ENCODE peak calls at places on chromosomes 13 and 19, in four cellular contexts. Y, R, A and X are unnamed samples.
A peak's percentile ranks its signal among the peaks of the same experiment; 100 is the strongest.

GRCh38 chr13:49272296-49272695 is 24.6 kb downstream of the CDADC1 start:
- DNase-seq in Y (no peak), A (no peak), R (no peak), X (no peak)

GRCh38 chr13:73189766-73190165 is 131.0 kb downstream of the KLF5 start:
- DNase-seq in A (no peak), R (no peak), Y (no peak), X (no peak)

GRCh38 chr13:94112227-94112626 is 367.3 kb downstream of the DCT start:
- DNase-seq in Y (no peak), R (no peak), A (no peak), X (no peak)

GRCh38 chr19:42560731-42561130 is 32.5 kb upstream of the CEACAM1 start:
- DNase-seq in R (no peak), A (no peak), Y (no peak), X (no peak)

GRCh38 chr19:44890366-44891015 is 563 bp upstream of the TOMM40 start:
- DNase-seq in A (peak; percentile 100), R (peak; percentile 97), Y (peak; percentile 100), X (peak; percentile 98)

GRCh38 chr19:2695288-2695866 is 7.1 kb downstream of the GNG7 start:
- DNase-seq in R (no peak), A (peak; percentile 80), Y (peak; percentile 27), X (no peak)

GRCh38 chr13:95049772-95050171 is 251.5 kb downstream of the ABCC4 start:
- DNase-seq in R (no peak), Y (no peak), A (no peak), X (no peak)

GRCh38 chr19:6213696-6214585 is 65.8 kb downstream of the MLLT1 start:
- DNase-seq in A (no peak), Y (no peak), R (peak; percentile 19), X (peak; percentile 18)

GRCh38 chr13:47999973-48000372 is 1.1 kb downstream of the SUCLA2 start:
- DNase-seq in A (no peak), R (no peak), Y (no peak), X (no peak)

GRCh38 chr13:48000559-48001126 is 430 bp downstream of the SUCLA2 start:
- DNase-seq in R (no peak), Y (peak; percentile 40), A (no peak), X (peak; percentile 15)

GRCh38 chr13:48004201-48004600 is 3.1 kb upstream of the SUCLA2 start:
- DNase-seq in A (no peak), R (no peak), Y (no peak), X (no peak)

GRCh38 chr13:47997384-47997783 is 3.7 kb downstream of the SUCLA2 start:
- DNase-seq in A (no peak), R (no peak), Y (no peak), X (no peak)

GRCh38 chr13:48001127-48001881 is at the start of gene SUCLA2:
- DNase-seq in R (peak; percentile 96), A (peak; percentile 80), Y (peak; percentile 87), X (peak; percentile 96)
- TF ChIP-seq POLR2A in R (peak; percentile 72), A (peak; percentile 25), Y (peak; percentile 92), X (peak; percentile 77)

DNA sequence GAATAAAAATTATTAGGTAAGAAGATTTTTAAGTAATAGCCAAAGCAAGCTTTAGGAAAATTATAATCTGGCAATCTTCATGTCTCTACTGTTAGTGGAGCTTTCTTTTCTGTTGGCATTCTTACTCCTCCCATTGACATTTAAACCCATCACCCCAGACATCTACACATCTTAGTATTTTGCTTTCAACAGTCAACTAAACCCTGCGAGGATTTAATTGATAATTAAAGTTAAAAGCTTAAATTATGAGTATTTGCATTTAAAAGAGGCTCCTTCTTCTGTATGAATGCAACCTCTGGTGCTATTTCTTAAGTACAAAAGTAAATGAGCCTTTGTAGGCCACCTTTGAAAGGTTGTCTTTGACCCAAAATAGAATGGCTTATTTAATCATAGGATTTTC is 148.1 kb downstream of the DACH1 start:
- DNase-seq in A (no peak), R (no peak), Y (no peak), X (no peak)
- TF ChIP-seq POLR2AphosphoS5 in A (no peak), R (no peak), Y (no peak), X (no peak)

DNA sequence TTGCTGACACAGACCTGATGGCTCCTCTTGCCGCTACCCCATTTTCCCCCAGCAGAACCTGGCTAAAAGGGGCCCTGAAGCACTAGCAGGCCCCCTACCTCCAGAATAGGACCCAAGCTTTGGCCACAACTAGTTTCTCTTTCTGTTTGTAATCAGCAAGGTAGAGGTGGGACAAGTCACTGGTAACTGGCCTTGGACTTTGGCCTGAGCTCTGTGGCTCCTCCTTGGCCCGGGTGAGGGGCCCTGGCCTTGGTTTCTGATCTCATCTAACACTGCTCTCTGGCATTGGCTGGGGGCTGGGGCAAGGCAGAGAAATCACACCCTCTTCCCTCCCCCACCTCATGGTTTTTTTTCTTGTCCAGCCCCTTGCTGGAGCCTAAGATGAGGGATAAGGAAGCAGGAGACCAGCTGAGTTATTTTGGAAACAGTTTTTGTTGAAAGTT is 2.1 kb downstream of the CALM3 start:
- DNase-seq in R (no peak), A (peak; percentile 18), Y (no peak), X (no peak)
- TF ChIP-seq POLR2A in R (no peak), A (no peak), Y (no peak), X (no peak)

GRCh38 chr13:110316196-110316595 is 9.1 kb downstream of the COL4A2 start:
- DNase-seq in A (peak; percentile 7), R (no peak), Y (no peak), X (no peak)
- TF ChIP-seq POLR2AphosphoS5 in A (no peak), R (no peak), Y (no peak), X (no peak)

GRCh38 chr19:39407644-39408391 is 1.2 kb downstream of the ZFP36 start:
- DNase-seq in A (peak; percentile 76), Y (no peak), R (no peak), X (no peak)
- TF ChIP-seq POLR2A in A (peak; percentile 13), Y (no peak), R (peak; percentile 61), X (peak; percentile 21)